ENCODE peak calls at places on chromosomes 16 and 17, in five cellular contexts. C is cardiac muscle cell, J is esophagus muscularis mucosa, U is SJSA1, H is hepatocyte. R is an unnamed sample. For H3K4me1, the result is how much of the 10 kb centered on the place peaks cover.

GRCh38 chr17:48729335-48730239 is 1.0 kb upstream of the HOXB13 start:
- DNase-seq in U (no peak), J (no peak), H (no peak), C (no peak), R (peak)

GRCh38 chr16:35391328-35391727 is 1931.9 kb downstream of the TP53TG3F start:
- DNase-seq in H (no peak), J (no peak), U (no peak), C (no peak), R (peak)

GRCh38 chr17:42950044-42950783 is 14.0 kb downstream of the AARSD1 start:
- DNase-seq in J (no peak), H (no peak), C (no peak), U (peak), R (no peak)

GRCh38 chr17:2947996-2948550 is 115.3 kb downstream of the OR1D5 start:
- DNase-seq in U (no peak), C (no peak), H (no peak), J (no peak), R (no peak)

GRCh38 chr16:54509406-54509931 is 222.9 kb upstream of the IRX3 start:
- DNase-seq in C (no peak), H (no peak), U (no peak), J (no peak), R (no peak)

GRCh38 chr17:82418001-82418986 is at the start of the genes HEXD and OGFOD3:
- DNase-seq in U (peak), C (peak), H (peak), J (no peak), R (peak)

GRCh38 chr17:14316131-14316854 is 15.4 kb downstream of the HS3ST3B1 start:
- DNase-seq in U (no peak), J (no peak), C (no peak), H (no peak), R (no peak)

GRCh38 chr16:8739989-8740704 is 57.3 kb downstream of the TMEM186 start:
- DNase-seq in U (no peak), C (no peak), J (no peak), H (no peak), R (no peak)

GRCh38 chr17:60600490-60601431 is 768 bp downstream of the PPM1D start:
- DNase-seq in U (peak), C (peak), H (peak), J (peak), R (peak)

GRCh38 chr16:19086322-19087199 is 19.1 kb downstream of the COQ7 start:
- DNase-seq in U (peak), H (peak), J (peak), C (peak), R (peak)

GRCh38 chr17:19805006-19805405 is 56.9 kb upstream of the ALDH3A1 start:
- DNase-seq in U (no peak), J (no peak), H (peak), C (no peak), R (no peak)

GRCh38 chr16:50396770-50397525 is 28.2 kb upstream of the BRD7 start:
- DNase-seq in J (peak), U (no peak), C (no peak), H (peak), R (no peak)

GRCh38 chr16:24729967-24730815 is 740 bp downstream of the TNRC6A start:
- DNase-seq in U (no peak), C (peak), H (peak), J (no peak), R (peak)

GRCh38 chr17:57676543-57676942 is 68.6 kb downstream of the CCDC182 start:
- DNase-seq in J (peak), C (no peak), H (no peak), U (peak), R (no peak)

GRCh38 chr17:17152385-17152784 is 53.7 kb downstream of the PLD6 start:
- DNase-seq in H (no peak), U (peak), J (no peak), C (no peak), R (no peak)
- H3K27ac ChIP-seq in H (no peak), U (peak), J (peak), C (no peak), R (no peak)

GRCh38 chr16:1713331-1713730 is 7.3 kb downstream of the MAPK8IP3 start:
- DNase-seq in U (no peak), C (no peak), J (no peak), H (no peak), R (no peak)

GRCh38 chr16:1715220-1715619 is 9.2 kb downstream of the MAPK8IP3 start:
- DNase-seq in J (no peak), U (no peak), C (no peak), H (no peak), R (no peak)

GRCh38 chr16:1712791-1713261 is 6.8 kb downstream of the MAPK8IP3 start:
- DNase-seq in H (no peak), J (no peak), U (no peak), C (no peak), R (no peak)

GRCh38 chr16:1710811-1711507 is 5.0 kb downstream of the MAPK8IP3 start:
- DNase-seq in H (no peak), J (no peak), C (no peak), U (no peak), R (no peak)

DNA sequence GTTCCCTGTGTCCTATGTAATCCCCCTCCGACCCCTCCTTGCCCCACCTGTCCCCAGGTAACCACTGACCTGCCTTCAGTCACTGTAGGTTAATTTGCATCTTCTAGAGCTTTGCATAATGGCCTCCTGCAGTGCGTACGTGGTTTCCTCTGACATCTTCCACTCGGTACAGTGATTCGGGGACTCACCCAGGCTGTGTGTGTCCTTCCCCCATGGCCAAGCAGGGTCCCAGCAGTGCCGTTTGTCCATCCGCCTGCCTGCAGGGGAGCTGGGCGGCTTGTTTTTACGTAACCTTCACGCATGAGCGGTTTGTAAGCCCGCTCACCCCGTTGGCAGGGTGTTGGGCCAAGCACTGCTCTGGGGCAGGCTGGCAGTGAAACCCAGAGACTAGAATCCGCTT is 7.9 kb downstream of the MAPK8IP3 start:
- DNase-seq in J (no peak), C (no peak), H (no peak), U (no peak), R (no peak)
- H3K4me1 ChIP-seq in J (under half), C (under half), H (under half), U (under half), R (under half)

GRCh38 chr17:30361766-30362279 is 16.9 kb upstream of the CPD start:
- DNase-seq in H (no peak), U (no peak), J (no peak), C (no peak), R (no peak)

GRCh38 chr17:30363715-30364202 is 15.0 kb upstream of the CPD start:
- DNase-seq in U (no peak), J (no peak), C (no peak), H (no peak), R (no peak)

GRCh38 chr17:30369995-30370394 is 8.7 kb upstream of the CPD start:
- DNase-seq in U (no peak), H (no peak), J (no peak), C (no peak), R (no peak)

GRCh38 chr17:30368896-30369720 is 9.6 kb upstream of the CPD start:
- DNase-seq in J (no peak), C (no peak), U (no peak), H (no peak), R (peak)

GRCh38 chr17:30366536-30366935 is 12.2 kb upstream of the CPD start:
- DNase-seq in H (no peak), C (no peak), U (no peak), J (no peak), R (no peak)
- H3K27ac ChIP-seq in H (no peak), C (no peak), U (no peak), J (no peak), R (no peak)

GRCh38 chr17:1724351-1724868 is at the start of gene WDR81:
- DNase-seq in J (peak), H (peak), U (peak), C (peak), R (peak)

GRCh38 chr17:1716912-1717695 is 6.9 kb upstream of the TLCD2 start:
- DNase-seq in H (peak), U (peak), C (peak), J (peak), R (peak)

GRCh38 chr17:1724869-1725641 is 551 bp downstream of the WDR81 start:
- DNase-seq in H (no peak), C (no peak), U (no peak), J (no peak), R (peak)

GRCh38 chr17:1718362-1719165 is 5.9 kb upstream of the WDR81 start:
- DNase-seq in C (no peak), H (peak), J (no peak), U (peak), R (no peak)

GRCh38 chr17:1720856-1721386 is 3.6 kb upstream of the WDR81 start:
- DNase-seq in H (peak), J (no peak), C (peak), U (peak), R (no peak)
- H3K4me1 ChIP-seq in H (under half), J (half or more), C (under half), U (under half), R (under half)

GRCh38 chr17:39923230-39923629 is 4.2 kb downstream of the ORMDL3 start:
- DNase-seq in U (no peak), J (no peak), C (no peak), H (peak), R (no peak)

GRCh38 chr17:39919087-39919683 is 750 bp upstream of the GSDMB start:
- DNase-seq in J (no peak), C (no peak), U (no peak), H (no peak), R (no peak)

GRCh38 chr17:39921323-39921722 is 2.9 kb upstream of the GSDMB start:
- DNase-seq in C (no peak), J (no peak), U (no peak), H (no peak), R (no peak)

GRCh38 chr17:39922006-39922405 is 3.6 kb upstream of the GSDMB start:
- DNase-seq in U (no peak), J (no peak), H (peak), C (no peak), R (no peak)

DNA sequence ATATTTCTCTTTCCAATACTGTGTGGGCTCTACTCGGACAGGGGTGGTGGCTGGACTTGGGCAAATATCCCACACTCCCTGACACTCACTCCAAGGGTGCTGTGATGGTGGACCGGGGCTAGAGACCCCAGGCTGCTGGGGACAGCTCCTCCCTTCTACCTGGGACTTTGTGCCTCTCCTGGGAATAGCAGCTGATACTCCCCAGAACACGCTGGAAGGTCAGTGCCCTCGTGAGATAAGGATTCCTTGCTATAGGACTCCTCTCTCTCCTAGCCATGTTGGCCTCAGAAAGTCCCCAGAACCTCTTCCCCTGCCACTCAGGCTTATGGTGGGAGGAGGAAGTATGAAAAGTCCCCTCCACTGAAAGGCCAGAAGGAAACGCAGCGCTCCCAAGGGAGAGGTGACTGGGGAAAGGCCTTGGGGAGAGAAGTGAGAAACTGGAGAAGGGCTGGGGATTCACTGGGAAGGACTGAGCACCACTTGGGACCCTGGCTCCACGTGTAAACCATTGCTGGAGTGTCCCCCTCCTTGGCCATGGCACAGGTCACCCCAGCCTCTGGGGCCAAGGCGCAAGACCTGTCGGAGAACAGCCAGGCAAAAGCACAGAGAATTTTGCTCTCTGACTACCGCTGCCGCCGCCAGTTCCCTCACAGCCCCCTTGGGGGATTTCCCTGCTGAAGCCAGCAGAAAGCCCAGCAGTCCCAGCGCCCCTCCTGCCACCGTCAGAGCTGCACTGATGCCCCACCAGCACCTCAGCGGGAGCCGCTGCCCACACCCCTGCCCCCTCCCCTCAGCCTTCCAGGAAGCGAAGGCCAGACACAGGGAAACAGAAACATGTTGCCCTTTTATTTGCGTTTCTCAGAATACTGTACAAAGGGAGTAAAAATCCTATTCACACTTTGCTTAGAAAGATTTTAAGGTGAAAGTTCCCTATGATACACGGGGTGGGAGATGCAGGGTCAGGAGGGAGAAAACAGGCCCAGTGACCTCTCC is 2.1 kb upstream of the GSDMB start:
- DNase-seq in U (no peak), H (peak), J (no peak), C (no peak), R (no peak)
- H3K27ac ChIP-seq in U (no peak), H (peak), J (no peak), C (peak), R (no peak)

GRCh38 chr16:27326251-27326650 is 12.5 kb downstream of the IL4R start:
- DNase-seq in U (no peak), J (no peak), C (no peak), H (no peak), R (no peak)

GRCh38 chr16:27328937-27329336 is 15.2 kb downstream of the IL4R start:
- DNase-seq in C (no peak), H (no peak), J (no peak), U (no peak), R (no peak)

GRCh38 chr16:27327586-27327915 is 13.8 kb downstream of the IL4R start:
- DNase-seq in C (no peak), J (no peak), U (no peak), H (no peak), R (no peak)

GRCh38 chr16:27325736-27326135 is 12.0 kb downstream of the IL4R start:
- DNase-seq in U (no peak), H (no peak), J (no peak), C (no peak), R (no peak)

GRCh38 chr16:27326738-27327585 is 13.2 kb downstream of the IL4R start:
- DNase-seq in J (peak), U (no peak), C (peak), H (peak), R (peak)
- H3K4me1 ChIP-seq in J (half or more), U (under half), C (under half), H (under half), R (under half)

GRCh38 chr16:86494039-86494564 is 16.2 kb upstream of the FOXF1 start:
- DNase-seq in C (no peak), H (no peak), J (no peak), U (no peak), R (no peak)
- H3K27ac ChIP-seq in C (no peak), H (peak), J (peak), U (no peak), R (no peak)

GRCh38 chr16:57113042-57113453 is 20.7 kb downstream of the CPNE2 start:
- DNase-seq in H (no peak), C (no peak), J (no peak), U (no peak), R (no peak)

GRCh38 chr16:57112403-57113041 is 20.1 kb downstream of the CPNE2 start:
- DNase-seq in U (no peak), C (peak), J (no peak), H (no peak), R (no peak)

GRCh38 chr16:57109500-57110105 is 17.2 kb downstream of the CPNE2 start:
- DNase-seq in C (no peak), U (no peak), H (no peak), J (no peak), R (no peak)

GRCh38 chr16:57111420-57111819 is 19.0 kb downstream of the CPNE2 start:
- DNase-seq in U (no peak), J (no peak), H (no peak), C (no peak), R (no peak)

GRCh38 chr16:57110937-57111336 is 18.6 kb downstream of the CPNE2 start:
- DNase-seq in J (no peak), H (no peak), C (no peak), U (no peak), R (no peak)
- H3K4me1 ChIP-seq in J (under half), H (under half), C (under half), U (under half), R (under half)

DNA sequence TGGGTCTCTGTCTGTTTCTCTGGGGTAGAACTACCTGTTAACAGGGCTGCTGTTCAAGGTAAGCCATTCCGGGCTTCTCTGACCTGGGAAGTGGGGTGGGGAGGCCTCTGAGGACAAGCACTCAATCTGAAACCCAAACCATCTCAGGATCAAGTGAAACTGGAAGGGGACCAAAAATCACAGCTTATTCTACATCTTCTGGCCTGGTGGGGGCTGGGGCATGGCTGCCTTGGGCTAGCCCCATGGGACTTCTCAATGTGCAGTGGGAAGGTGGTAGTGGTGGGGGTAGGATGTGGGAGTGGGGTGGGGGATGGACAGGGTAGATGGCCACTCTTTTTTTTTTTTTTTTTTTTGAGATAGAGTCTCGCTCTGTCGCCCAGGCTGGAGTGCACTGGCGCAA is 5.5 kb downstream of the FLOT2 start:
- DNase-seq in J (no peak), C (no peak), U (no peak), H (no peak), R (no peak)
- H3K27ac ChIP-seq in J (no peak), C (no peak), U (no peak), H (no peak), R (no peak)

GRCh38 chr17:17519886-17520285 is 23.7 kb upstream of the RASD1 start:
- DNase-seq in U (no peak), H (no peak), J (no peak), C (no peak), R (no peak)

GRCh38 chr17:17518951-17519350 is 22.8 kb upstream of the RASD1 start:
- DNase-seq in J (no peak), H (no peak), C (no peak), U (no peak), R (no peak)

GRCh38 chr17:17516941-17517720 is 20.9 kb upstream of the RASD1 start:
- DNase-seq in U (no peak), C (no peak), H (no peak), J (no peak), R (no peak)

GRCh38 chr17:17516315-17516930 is 20.2 kb upstream of the RASD1 start:
- DNase-seq in U (no peak), H (no peak), J (no peak), C (no peak), R (no peak)

GRCh38 chr17:17518019-17518418 is 21.8 kb upstream of the RASD1 start:
- DNase-seq in H (no peak), J (no peak), U (no peak), C (no peak), R (no peak)
- H3K4me1 ChIP-seq in H (under half), J (under half), U (under half), C (under half), R (under half)

R was measured in SJCRH30.